ENCODE peak calls at places on chromosomes 5 and 9, in ten cellular contexts. F is fibroblast of pulmonary artery, U is testis, T is nephron progenitor cell, Y is AG09309, M is heart left ventricle, D is brain microvascular endothelial cell, H is K562, A is right atrium auricular region, Q is WTC11. R is an unnamed sample.

GRCh38 chr5:173839117-173839713 is 48.9 kb upstream of the CPEB4 start:
- DNase-seq in D (no peak), Q (no peak), T (no peak), U (no peak), H (peak), M (no peak), F (no peak), Y (no peak), A (no peak), R (no peak)

GRCh38 chr5:72441861-72442540 is 65.2 kb downstream of the ZNF366 start:
- DNase-seq in A (no peak), M (no peak), D (peak), T (no peak), H (no peak), U (no peak), Y (peak), Q (no peak), F (peak), R (no peak)

GRCh38 chr9:96781552-96781951 is 3.7 kb upstream of the ZNF510 start:
- DNase-seq in Y (no peak), A (no peak), Q (no peak), M (no peak), T (no peak), F (no peak), H (no peak), U (no peak), D (no peak), R (no peak)

GRCh38 chr5:154755361-154756202 is at the start of gene LARP1:
- DNase-seq in T (peak), F (peak), U (peak), Q (no peak), D (no peak), M (peak), A (no peak), H (peak), Y (no peak), R (no peak)

GRCh38 chr9:110604101-110604710 is 24.7 kb upstream of the SVEP1 start:
- DNase-seq in D (peak), Q (no peak), T (no peak), Y (no peak), U (no peak), A (no peak), M (no peak), F (peak), H (no peak), R (no peak)

GRCh38 chr9:15244001-15244441 is 63.0 kb downstream of the TTC39B start:
- DNase-seq in H (no peak), D (peak), A (no peak), T (no peak), Q (no peak), M (no peak), Y (no peak), U (no peak), F (peak), R (no peak)

GRCh38 chr5:89097103-89097502 is 214.1 kb upstream of the MEF2C start:
- DNase-seq in Q (no peak), H (no peak), F (no peak), U (no peak), D (no peak), M (no peak), T (no peak), A (no peak), Y (no peak), R (no peak)

GRCh38 chr9:102273952-102274351 is 535.5 kb upstream of the GRIN3A start:
- DNase-seq in U (no peak), A (no peak), Y (no peak), T (no peak), H (no peak), M (no peak), D (peak), F (peak), Q (no peak), R (no peak)

GRCh38 chr5:73996181-73996770 is 370.3 kb downstream of the ARHGEF28 start:
- DNase-seq in H (no peak), U (no peak), D (no peak), Q (no peak), A (no peak), Y (no peak), M (no peak), F (no peak), T (no peak), R (no peak)

GRCh38 chr5:151128817-151129216 is 28.8 kb downstream of the ANXA6 start:
- DNase-seq in D (no peak), M (no peak), Q (no peak), Y (no peak), T (no peak), H (no peak), U (no peak), A (no peak), F (no peak), R (no peak)

GRCh38 chr9:19381656-19382055 is 1.6 kb upstream of the RPS6 start:
- DNase-seq in F (no peak), Q (no peak), T (no peak), D (no peak), U (no peak), Y (no peak), H (no peak), M (no peak), A (no peak), R (no peak)

GRCh38 chr5:14089198-14089597 is 53.9 kb upstream of the TRIO start:
- DNase-seq in Q (no peak), T (no peak), Y (no peak), F (no peak), D (no peak), A (no peak), M (no peak), U (no peak), H (no peak), R (no peak)

GRCh38 chr5:157602505-157602904 is 26.9 kb upstream of the ADAM19 start:
- DNase-seq in T (no peak), H (no peak), F (peak), A (no peak), Y (no peak), U (no peak), M (no peak), D (no peak), Q (no peak), R (no peak)

GRCh38 chr5:5436206-5436765 is 13.8 kb downstream of the ICE1 start:
- DNase-seq in T (no peak), F (no peak), Y (no peak), Q (no peak), H (no peak), D (no peak), M (no peak), A (no peak), U (no peak), R (no peak)

GRCh38 chr5:86974910-86975309 is 292.8 kb upstream of the RASA1 start:
- DNase-seq in Q (no peak), D (no peak), T (no peak), F (peak), M (no peak), H (no peak), Y (no peak), U (no peak), A (no peak), R (no peak)

GRCh38 chr9:118473527-118473926 is 769.3 kb downstream of the TLR4 start:
- DNase-seq in H (no peak), D (no peak), U (no peak), F (no peak), A (no peak), T (no peak), Q (peak), M (no peak), Y (no peak), R (no peak)

GRCh38 chr5:143812085-143812705 is at the start of gene HMHB1:
- DNase-seq in U (no peak), Y (no peak), F (no peak), Q (no peak), D (no peak), M (no peak), A (no peak), H (no peak), T (no peak), R (peak)

GRCh38 chr9:34025062-34025461 is 23.6 kb downstream of the UBAP2 start:
- DNase-seq in D (no peak), T (no peak), Y (no peak), M (no peak), H (no peak), U (no peak), A (no peak), F (peak), Q (no peak), R (no peak)

GRCh38 chr5:145589063-145589462 is 246.1 kb downstream of the PRELID2 start:
- DNase-seq in Q (no peak), M (no peak), Y (no peak), U (no peak), F (no peak), D (no peak), A (no peak), T (no peak), H (no peak), R (no peak)

GRCh38 chr9:93577045-93577939 is 908 bp downstream of the PHF2 start:
- DNase-seq in D (no peak), H (peak), A (peak), Y (no peak), M (peak), T (peak), Q (no peak), F (no peak), U (no peak), R (peak)

GRCh38 chr5:132001647-132002561 is 9.6 kb downstream of the ACSL6 start:
- DNase-seq in D (peak), T (peak), A (no peak), Y (no peak), F (peak), M (no peak), H (no peak), U (no peak), Q (no peak), R (peak)

DNA sequence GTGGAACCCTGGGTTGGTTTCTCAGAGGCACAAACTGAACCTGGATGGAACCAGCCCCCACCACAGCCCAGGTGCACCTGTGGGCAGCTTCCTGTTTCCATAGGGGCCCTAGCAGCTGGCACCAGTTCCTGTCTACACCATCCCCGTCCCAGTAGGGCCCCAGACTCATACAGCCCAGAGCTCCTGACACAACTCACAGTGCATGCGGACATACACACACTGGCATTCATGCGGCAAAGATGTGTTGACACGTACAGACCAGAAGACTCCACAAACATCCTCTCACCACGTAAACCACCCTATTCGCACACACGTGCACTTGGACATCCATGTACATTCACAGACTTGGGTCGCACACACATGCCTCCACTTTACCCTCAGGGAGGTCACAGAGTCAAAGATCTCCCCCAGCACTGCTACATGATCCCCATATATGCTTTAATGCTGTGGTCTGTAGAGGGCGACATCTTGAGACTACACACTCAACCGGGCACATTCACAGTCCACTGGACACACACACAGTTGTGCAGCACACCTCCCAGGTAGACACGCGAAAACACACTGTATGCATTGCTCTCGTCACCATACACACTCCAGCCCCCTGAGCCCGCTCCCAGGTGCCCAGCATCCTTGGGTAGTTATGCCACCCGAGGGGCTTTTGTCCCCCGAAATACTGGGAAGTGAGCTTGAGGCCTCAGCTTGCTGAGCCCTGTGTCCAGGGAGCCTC is 22.4 kb downstream of the CXXC5 start:
- DNase-seq in T (no peak), F (no peak), M (no peak), Y (no peak), Q (no peak), D (no peak), H (no peak), A (no peak), U (peak), R (no peak)
- TF ChIP-seq CTCF in T (no peak), F (peak), M (peak), Y (peak), Q (no peak), D (peak), H (peak), A (peak), U (no peak), R (no peak)

DNA sequence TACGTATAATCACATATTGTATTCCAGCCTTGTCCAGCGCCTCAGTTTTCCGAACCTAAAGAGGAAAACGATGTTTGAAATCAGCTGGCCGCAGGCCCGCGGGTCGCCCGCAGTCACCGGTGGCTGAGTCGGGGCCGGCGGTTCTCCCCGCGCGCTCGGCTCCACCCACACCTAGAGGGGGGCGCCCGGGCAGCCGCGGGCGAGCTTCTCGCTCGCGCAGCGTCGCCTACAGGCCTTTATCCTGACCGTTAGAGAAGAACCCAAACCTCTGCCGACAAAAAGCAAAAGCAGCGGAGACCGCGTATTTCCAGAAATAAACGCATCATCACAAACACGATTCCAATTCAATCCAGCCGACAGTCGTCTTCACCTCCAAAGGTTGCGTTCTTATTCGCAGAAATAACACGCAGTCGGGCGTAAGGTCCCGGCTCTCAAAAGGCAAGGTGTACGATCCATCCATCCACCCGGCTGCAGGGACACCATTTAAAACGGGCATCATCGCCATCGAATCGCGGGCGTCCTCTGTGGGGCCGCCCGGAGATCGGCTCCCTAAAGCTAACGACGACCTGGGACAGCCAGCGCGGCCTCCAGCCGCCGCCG is 680 bp upstream of the NIPBL start:
- DNase-seq in Q (peak), H (peak), A (peak), D (peak), T (peak), M (peak), Y (no peak), U (peak), F (peak), R (peak)
- TF ChIP-seq CTCF in Q (no peak), H (peak), A (no peak), D (peak), T (peak), M (peak), Y (peak), U (no peak), F (peak), R (peak)

GRCh38 chr9:90060256-90060655 is 455.4 kb downstream of the GADD45G start:
- DNase-seq in M (no peak), T (no peak), Q (no peak), A (no peak), H (no peak), D (no peak), F (no peak), Y (no peak), U (no peak), R (no peak)
- TF ChIP-seq CTCF in M (no peak), T (no peak), Q (no peak), A (no peak), H (no peak), D (no peak), F (no peak), Y (no peak), U (no peak), R (no peak)

GRCh38 chr5:168290902-168291280 is 554 bp upstream of the WWC1 start:
- DNase-seq in F (no peak), U (no peak), D (no peak), Q (no peak), H (no peak), T (no peak), A (no peak), Y (no peak), M (no peak), R (no peak)

GRCh38 chr5:168292783-168293696 is 1.6 kb downstream of the WWC1 start:
- DNase-seq in U (no peak), D (no peak), M (no peak), Y (no peak), Q (peak), F (no peak), H (no peak), A (no peak), T (no peak), R (no peak)

GRCh38 chr5:168291281-168291960 is at the start of gene WWC1:
- DNase-seq in M (no peak), Y (no peak), H (peak), D (no peak), Q (peak), A (no peak), U (peak), F (no peak), T (peak), R (no peak)

GRCh38 chr5:168295574-168296201 is 4.2 kb downstream of the WWC1 start:
- DNase-seq in Q (peak), A (no peak), T (peak), H (no peak), U (peak), D (peak), F (peak), Y (peak), M (no peak), R (no peak)

GRCh38 chr5:168291961-168292782 is 727 bp downstream of the WWC1 start:
- DNase-seq in T (peak), H (no peak), Q (peak), A (no peak), F (no peak), D (no peak), Y (no peak), M (no peak), U (peak), R (peak)
- TF ChIP-seq CTCF in T (no peak), H (no peak), Q (no peak), A (no peak), F (no peak), D (peak), Y (no peak), M (no peak), U (no peak), R (no peak)

GRCh38 chr9:99192786-99193465 is 28.8 kb downstream of the ALG2 start:
- DNase-seq in T (no peak), D (no peak), A (no peak), F (peak), Q (no peak), Y (no peak), H (no peak), M (no peak), U (no peak), R (no peak)
- TF ChIP-seq CTCF in T (no peak), D (peak), A (no peak), F (peak), Q (no peak), Y (no peak), H (no peak), M (no peak), U (no peak), R (no peak)

DNA sequence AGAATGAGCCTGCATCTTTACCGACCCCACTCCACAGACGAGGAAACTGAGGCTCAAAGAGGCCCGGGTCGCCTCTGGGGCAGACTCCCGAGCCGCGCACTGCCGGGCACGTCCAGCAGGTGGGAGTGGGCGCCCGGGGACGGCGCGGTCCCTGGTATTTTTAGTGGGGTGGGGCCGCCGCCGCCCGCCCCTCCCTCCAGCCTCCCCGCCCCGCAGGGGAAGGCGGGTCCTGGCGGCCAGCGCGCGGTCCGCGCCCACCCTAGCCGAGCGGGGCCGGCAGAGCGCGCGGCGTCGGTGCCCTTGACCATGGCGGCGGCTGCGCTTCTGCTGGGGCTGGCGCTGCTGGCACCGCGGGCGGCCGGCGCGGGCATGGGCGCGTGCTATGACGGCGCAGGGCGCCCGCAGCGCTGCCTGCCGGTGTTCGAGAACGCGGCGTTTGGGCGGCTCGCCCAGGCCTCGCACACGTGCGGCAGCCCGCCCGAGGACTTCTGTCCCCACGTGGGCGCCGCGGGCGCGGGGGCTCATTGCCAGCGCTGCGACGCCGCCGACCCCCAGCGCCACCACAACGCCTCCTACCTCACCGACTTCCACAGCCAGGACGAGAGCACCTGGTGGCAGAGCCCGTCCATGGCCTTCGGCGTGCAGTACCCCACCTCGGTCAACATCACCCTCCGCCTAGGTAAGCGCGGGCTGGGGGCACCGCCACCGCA is at the start of gene LAMC3:
- DNase-seq in Q (peak), U (peak), D (no peak), A (no peak), F (no peak), M (no peak), Y (no peak), T (peak), H (peak), R (no peak)
- TF ChIP-seq CTCF in Q (no peak), U (peak), D (peak), A (peak), F (peak), M (peak), Y (peak), T (peak), H (no peak), R (no peak)

DNA sequence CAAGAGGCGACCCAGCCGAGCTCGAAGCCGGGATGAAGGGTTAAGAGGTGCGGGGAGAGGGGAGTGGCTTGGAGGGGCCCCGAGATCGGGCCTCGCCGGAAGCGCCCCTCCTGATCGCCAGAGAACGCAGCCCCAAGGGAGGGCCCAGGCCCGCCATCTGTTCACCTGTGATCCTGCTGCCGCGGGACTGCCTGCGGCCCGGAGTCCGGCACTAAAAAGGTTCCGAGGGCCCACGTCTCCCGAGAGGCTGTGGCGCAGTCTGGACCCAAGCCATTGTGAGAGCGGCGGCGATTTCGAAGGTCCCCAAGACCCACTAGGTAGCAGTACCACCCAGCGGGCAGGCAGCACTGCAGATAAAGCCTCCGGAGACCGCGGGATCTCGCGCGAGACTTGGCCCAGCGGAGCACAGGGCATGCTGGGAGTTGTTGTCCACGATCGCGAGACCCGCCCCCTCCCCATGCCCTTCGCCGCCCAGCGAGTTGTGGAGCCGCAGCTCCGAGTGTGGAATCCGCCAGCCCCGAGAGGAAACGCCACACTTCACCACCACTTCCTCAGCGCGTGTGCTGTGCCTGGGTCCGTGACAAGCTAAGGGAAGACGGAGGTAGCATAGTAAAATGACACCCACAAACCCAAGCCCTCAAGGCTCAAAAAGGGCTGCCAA is at the start of gene KIAA1191:
- DNase-seq in H (peak), Y (peak), U (peak), T (peak), F (peak), Q (peak), M (peak), A (peak), D (peak), R (peak)
- TF ChIP-seq CTCF in H (no peak), Y (peak), U (no peak), T (no peak), F (peak), Q (no peak), M (no peak), A (no peak), D (peak), R (no peak)

DNA sequence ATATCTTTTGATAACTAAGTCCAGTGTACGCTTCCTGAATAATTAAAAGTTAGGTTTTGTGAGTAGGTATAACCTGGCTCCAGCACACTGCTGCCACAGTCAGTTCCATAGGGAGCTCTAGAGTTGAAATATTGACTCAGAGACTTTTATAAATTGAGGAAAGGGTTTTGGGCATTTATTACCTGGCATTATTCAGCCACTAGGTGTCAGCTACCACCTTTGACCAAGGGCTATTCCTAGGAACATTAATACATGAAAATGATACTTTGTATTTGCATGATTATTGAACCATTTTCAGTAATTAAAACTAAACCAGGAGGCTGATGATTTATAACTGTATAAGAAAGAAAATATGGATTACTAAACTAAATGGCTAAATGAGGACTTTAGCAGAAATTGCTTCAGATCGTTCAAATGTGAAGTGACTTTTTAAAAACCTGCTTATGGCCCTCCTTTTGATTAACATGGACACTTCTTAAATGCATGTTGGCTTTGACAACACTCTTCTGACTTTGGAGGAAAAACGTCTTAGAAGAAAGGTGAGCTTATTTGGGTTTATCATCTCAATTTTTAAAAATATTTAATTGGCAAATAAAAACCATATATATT is 83.0 kb downstream of the SMC2 start:
- DNase-seq in Q (no peak), T (no peak), M (no peak), F (peak), H (no peak), U (no peak), D (no peak), Y (no peak), A (no peak), R (no peak)
- TF ChIP-seq CTCF in Q (peak), T (peak), M (no peak), F (peak), H (no peak), U (no peak), D (peak), Y (no peak), A (no peak), R (peak)